ENCODE peak calls at places on chromosomes 2 and 18, in five cellular contexts. Y is fibroblast of mammary gland, D is GM12878, X is adrenal gland, K is GM23338. I is an unnamed sample.

GRCh38 chr2:170298115-170298514 is 120.2 kb downstream of the MYO3B start:
- DNase-seq in D (peak), K (no peak), Y (peak), X (no peak), I (peak)

GRCh38 chr2:19764998-19765397 is 136.8 kb downstream of the TTC32 start:
- DNase-seq in Y (no peak), D (no peak), K (no peak), X (no peak), I (no peak)

GRCh38 chr2:42101641-42102605 is 54.1 kb downstream of the PKDCC start:
- DNase-seq in Y (peak), X (peak), D (peak), K (peak), I (peak)

GRCh38 chr18:48575301-48575657 is 36.4 kb downstream of the CTIF start:
- DNase-seq in D (no peak), Y (no peak), K (no peak), X (no peak), I (no peak)

GRCh38 chr2:166361351-166362153 is 14.2 kb downstream of the SCN9A start:
- DNase-seq in K (peak), Y (peak), X (no peak), D (no peak), I (peak)

GRCh38 chr2:10076511-10076910 is 3.7 kb downstream of the CYS1 start:
- DNase-seq in Y (no peak), K (no peak), X (no peak), D (no peak), I (no peak)

GRCh38 chr2:27871805-27872204 is 18.4 kb downstream of the RBKS start:
- DNase-seq in D (no peak), Y (no peak), K (peak), X (no peak), I (no peak)

GRCh38 chr2:57886196-57886786 is 160.3 kb upstream of the VRK2 start:
- DNase-seq in Y (no peak), K (no peak), X (no peak), D (no peak), I (no peak)

GRCh38 chr2:39435974-39436591 is 1.0 kb downstream of the MAP4K3 start:
- DNase-seq in K (no peak), X (no peak), Y (peak), D (no peak), I (no peak)

GRCh38 chr18:23539298-23539697 is 36.0 kb downstream of the RMC1 start:
- DNase-seq in X (no peak), D (no peak), K (no peak), Y (no peak), I (no peak)

GRCh38 chr2:19434413-19434812 is 76.0 kb upstream of the OSR1 start:
- DNase-seq in X (no peak), K (no peak), D (no peak), Y (no peak), I (no peak)

GRCh38 chr2:42051168-42052125 is 3.6 kb downstream of the PKDCC start:
- DNase-seq in X (no peak), D (no peak), Y (no peak), K (no peak), I (no peak)

GRCh38 chr18:66013976-66014375 is 263.2 kb downstream of the CDH7 start:
- DNase-seq in K (no peak), Y (no peak), D (no peak), X (no peak), I (no peak)

GRCh38 chr2:236959876-236960275 is 125.8 kb upstream of the COPS8 start:
- DNase-seq in K (no peak), X (peak), D (no peak), Y (no peak), I (no peak)
- H3K4me3 ChIP-seq in K (no peak), X (no peak), D (no peak), Y (no peak), I (no peak)

GRCh38 chr2:191421950-191422349 is 176.7 kb downstream of the MYO1B start:
- DNase-seq in K (no peak), X (no peak), Y (no peak), D (no peak), I (no peak)

GRCh38 chr2:191428141-191428540 is 182.9 kb downstream of the MYO1B start:
- DNase-seq in X (no peak), Y (no peak), D (no peak), K (no peak), I (no peak)

GRCh38 chr2:191432121-191432520 is 186.9 kb downstream of the MYO1B start:
- DNase-seq in K (no peak), Y (peak), D (no peak), X (no peak), I (no peak)

DNA sequence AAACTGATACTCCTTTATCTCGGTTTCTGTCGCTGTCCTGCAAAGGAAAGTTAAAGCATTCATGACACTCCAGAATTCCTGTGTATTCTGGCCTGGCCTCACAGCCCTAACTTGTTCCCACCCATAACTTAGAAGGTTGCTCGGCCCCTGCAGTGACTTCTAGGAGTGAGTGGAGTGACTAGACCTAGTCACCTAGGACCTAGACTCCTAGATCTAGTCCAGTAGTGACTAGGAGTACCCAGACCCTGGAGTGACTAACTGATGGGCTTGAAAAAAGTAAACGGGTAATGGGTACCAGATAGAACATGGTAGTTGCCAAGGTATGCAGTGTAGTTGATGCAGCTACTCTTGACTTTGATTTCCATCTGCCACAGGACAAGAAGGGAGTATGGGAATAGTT is 181.8 kb downstream of the MYO1B start:
- DNase-seq in K (no peak), D (no peak), Y (no peak), X (no peak), I (no peak)
- H3K4me3 ChIP-seq in K (no peak), D (no peak), Y (no peak), X (no peak), I (no peak)

GRCh38 chr2:54570925-54571694 is 115.0 kb downstream of the SPTBN1 start:
- DNase-seq in X (peak), Y (peak), K (no peak), D (peak), I (peak)
- H3K4me3 ChIP-seq in X (no peak), Y (no peak), K (no peak), D (peak), I (peak)

GRCh38 chr2:171968509-171968908 is 31.2 kb upstream of the METAP1D start:
- DNase-seq in D (no peak), Y (no peak), X (no peak), K (no peak), I (no peak)

GRCh38 chr2:171966268-171966667 is 33.5 kb upstream of the METAP1D start:
- DNase-seq in D (no peak), K (no peak), Y (no peak), X (no peak), I (no peak)

GRCh38 chr2:171965661-171966060 is 34.1 kb upstream of the METAP1D start:
- DNase-seq in K (no peak), Y (no peak), X (no peak), D (no peak), I (no peak)

GRCh38 chr2:171965238-171965637 is 34.5 kb upstream of the METAP1D start:
- DNase-seq in D (no peak), K (no peak), Y (no peak), X (no peak), I (no peak)

DNA sequence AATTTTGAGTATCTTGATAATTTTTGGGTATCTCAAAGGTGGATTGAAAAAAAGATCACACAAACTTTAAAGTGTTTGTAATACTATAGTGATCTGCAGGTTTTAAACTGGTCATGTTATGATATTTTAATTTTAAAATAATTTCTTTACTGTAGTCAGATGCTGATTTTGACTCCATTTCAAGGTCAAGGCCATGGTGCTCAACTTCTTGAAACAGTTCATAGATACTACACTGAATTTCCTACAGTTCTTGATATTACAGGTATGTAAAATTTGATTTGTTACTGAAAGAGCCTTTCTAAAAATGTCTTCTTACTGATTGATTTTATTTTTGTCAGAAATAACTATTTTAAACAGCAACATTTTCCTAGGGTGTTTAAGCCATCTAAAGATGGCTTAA is 33.1 kb upstream of the METAP1D start:
- DNase-seq in Y (no peak), D (no peak), K (no peak), X (no peak), I (no peak)
- H3K4me3 ChIP-seq in Y (no peak), D (no peak), K (no peak), X (no peak), I (no peak)

GRCh38 chr2:99450199-99450598 is 39.6 kb downstream of the REV1 start:
- DNase-seq in X (no peak), D (no peak), Y (peak), K (no peak), I (no peak)

GRCh38 chr2:99451686-99452085 is 38.1 kb downstream of the REV1 start:
- DNase-seq in K (no peak), Y (no peak), D (no peak), X (no peak), I (no peak)

GRCh38 chr2:99448556-99448955 is 41.3 kb downstream of the REV1 start:
- DNase-seq in K (no peak), Y (peak), X (no peak), D (no peak), I (no peak)

GRCh38 chr2:99451280-99451679 is 38.5 kb downstream of the REV1 start:
- DNase-seq in D (no peak), Y (no peak), K (no peak), X (no peak), I (no peak)
- H3K4me3 ChIP-seq in D (no peak), Y (no peak), K (no peak), X (no peak), I (no peak)

DNA sequence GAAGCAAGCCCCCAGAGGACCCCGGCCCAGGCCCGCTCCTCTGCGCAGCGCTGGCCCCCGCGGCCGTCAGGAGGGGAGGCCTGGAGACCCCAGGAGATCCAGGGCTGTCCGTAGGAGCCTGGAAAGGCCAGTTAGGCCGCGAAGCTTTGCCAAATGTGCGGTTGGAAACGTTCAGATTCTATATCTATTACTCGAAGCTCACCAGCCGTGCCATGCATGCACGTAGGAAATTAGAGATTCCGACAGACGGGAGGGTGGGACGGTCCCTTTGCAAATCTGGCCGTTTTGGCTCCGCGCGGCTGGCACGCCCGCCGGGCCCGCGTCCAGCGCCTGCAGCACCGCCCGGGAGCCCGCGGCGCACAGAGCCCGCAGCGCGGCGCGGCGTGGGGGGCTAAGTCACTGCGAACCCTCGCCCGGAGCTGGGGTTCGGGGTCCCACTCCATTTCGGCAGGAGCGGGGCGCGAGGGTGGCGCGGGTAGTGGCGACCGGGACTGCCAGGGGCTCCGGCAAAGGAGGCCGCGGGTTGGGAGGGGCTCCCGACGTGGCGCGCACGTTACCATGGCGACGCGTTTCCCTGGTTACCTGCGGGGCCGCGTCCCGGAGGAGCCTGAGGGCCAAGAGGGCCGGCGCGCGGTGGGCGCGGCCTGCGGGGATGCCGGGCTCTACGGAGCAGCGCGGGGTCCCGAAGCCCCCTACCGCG is 488.6 kb upstream of the SMIM21 start:
- DNase-seq in Y (no peak), K (peak), X (no peak), D (no peak), I (no peak)
- H3K4me3 ChIP-seq in Y (no peak), K (peak), X (no peak), D (no peak), I (no peak)

GRCh38 chr18:58886864-58887612 is 22.4 kb downstream of the ZNF532 start:
- DNase-seq in D (no peak), K (no peak), X (no peak), Y (no peak), I (no peak)
- H3K4me3 ChIP-seq in D (no peak), K (no peak), X (no peak), Y (no peak), I (no peak)